ENCODE peak calls at places on chromosomes 12 and 14, in nine cellular contexts. L is DMS153; F is stimulated activated CD4-positive, alpha-beta T cell treated with anti-CD3 and anti-CD28 coated beads, Interleukin-15, amount 100 ng/mL, for 1 hour; N is globus pallidus; O is GM23248; P is mesenteric fat pad; U is cardiac fibroblast; K is lung; H is HEK293T. W is an unnamed sample.

GRCh38 chr12:131529196-131530040 is 181.5 kb upstream of the SFSWAP start:
- DNase-seq in N (no peak), H (no peak), F (no peak), L (no peak), U (no peak), O (no peak), P (peak; percentile 81), K (no peak), W (no peak)

GRCh38 chr12:6450869-6451347 is 934 bp upstream of the TAPBPL start:
- DNase-seq in N (no peak), L (no peak), F (no peak), P (no peak), O (no peak), U (no peak), H (no peak), K (no peak), W (no peak)

GRCh38 chr14:29743566-29743965 is 184.1 kb downstream of the PRKD1 start:
- DNase-seq in O (no peak), L (peak; percentile 14), P (no peak), K (no peak), N (peak; percentile 67), H (no peak), F (no peak), U (no peak), W (no peak)

GRCh38 chr12:62767946-62768345 is 167.0 kb downstream of the PPM1H start:
- DNase-seq in N (no peak), U (no peak), H (no peak), P (no peak), O (no peak), K (no peak), L (no peak), F (no peak), W (no peak)

GRCh38 chr12:121783771-121784170 is 9.7 kb downstream of the RHOF start:
- DNase-seq in K (no peak), L (no peak), P (no peak), O (peak; percentile 78), H (no peak), N (no peak), U (no peak), F (no peak), W (no peak)

GRCh38 chr14:51395361-51395849 is 155.4 kb downstream of the TMX1 start:
- DNase-seq in K (no peak), L (peak; percentile 35), N (peak; percentile 13), O (peak; percentile 78), U (peak; percentile 83), P (no peak), H (no peak), F (no peak), W (peak; percentile 77)

GRCh38 chr12:95551305-95551704 is at the start of gene USP44:
- DNase-seq in N (no peak), L (no peak), O (no peak), P (no peak), H (peak; percentile 17), F (no peak), U (no peak), K (no peak), W (no peak)

GRCh38 chr14:90023176-90023896 is 38.5 kb upstream of the KCNK13 start:
- DNase-seq in P (no peak), K (no peak), U (peak; percentile 26), N (no peak), O (peak; percentile 16), F (no peak), L (no peak), H (no peak), W (no peak)

GRCh38 chr12:13596714-13597113 is 384.7 kb downstream of the GRIN2B start:
- DNase-seq in P (no peak), L (no peak), N (no peak), F (no peak), O (no peak), H (no peak), U (no peak), K (no peak), W (no peak)

GRCh38 chr14:73717247-73717646 is 3.1 kb upstream of the PNMA1 start:
- DNase-seq in H (no peak), O (no peak), F (no peak), K (no peak), U (no peak), P (no peak), N (no peak), L (no peak), W (no peak)

GRCh38 chr14:73591690-73592448 is at the start of gene ACOT4:
- DNase-seq in N (no peak), U (peak; percentile 31), F (peak; percentile 30), H (no peak), P (peak; percentile 87), L (peak; percentile 20), K (peak; percentile 40), O (peak; percentile 46), W (no peak)

GRCh38 chr12:123227581-123228258 is 5.2 kb downstream of the MPHOSPH9 start:
- DNase-seq in H (no peak), O (no peak), N (no peak), L (no peak), F (no peak), U (no peak), K (no peak), P (no peak), W (no peak)

GRCh38 chr12:117671734-117672133 is 297.1 kb downstream of the KSR2 start:
- DNase-seq in F (no peak), N (no peak), L (no peak), U (no peak), O (peak; percentile 57), K (no peak), P (peak; percentile 82), H (peak; percentile 72), W (no peak)

GRCh38 chr14:62938774-62939173 is 106.5 kb downstream of the KCNH5 start:
- DNase-seq in O (no peak), K (no peak), H (no peak), N (no peak), F (no peak), P (no peak), L (no peak), U (no peak), W (no peak)

GRCh38 chr12:55707841-55708694 is at the start of gene ITGA7:
- DNase-seq in K (peak; percentile 44), O (peak; percentile 63), P (no peak), F (peak; percentile 42), N (peak; percentile 62), L (no peak), U (no peak), H (peak; percentile 84), W (peak; percentile 77)

GRCh38 chr14:92724516-92725340 is 23.7 kb downstream of the LGMN start:
- DNase-seq in F (no peak), U (peak; percentile 45), P (no peak), O (no peak), N (no peak), H (no peak), L (no peak), K (peak; percentile 57), W (no peak)

GRCh38 chr14:90626550-90626949 is 189.7 kb downstream of the TTC7B start:
- DNase-seq in H (no peak), F (no peak), O (no peak), P (no peak), N (no peak), L (no peak), K (no peak), U (no peak), W (no peak)

GRCh38 chr14:70955543-70956480 is 48.6 kb downstream of the PCNX1 start:
- DNase-seq in K (no peak), N (peak; percentile 16), P (no peak), F (peak; percentile 7), L (no peak), H (peak; percentile 15), O (peak; percentile 64), U (peak; percentile 55), W (no peak)